ENCODE peak calls at places on chromosomes 1 and 21, in ten cellular contexts. T, V, U, M, H, Z, C, K, B and E are unnamed samples.

GRCh38 chr1:183279835-183280234 is 93.8 kb downstream of the LAMC2 start:
- DNase-seq in T (no peak), V (peak), U (no peak), M (no peak), H (peak), Z (no peak), C (no peak), K (no peak), B (no peak), E (peak)

GRCh38 chr1:78682527-78682926 is 32.9 kb downstream of the IFI44 start:
- DNase-seq in T (no peak), V (peak), U (no peak), M (no peak), H (no peak), Z (no peak), C (no peak), K (no peak), B (no peak), E (no peak)

GRCh38 chr1:31372961-31373896 is at the start of gene FABP3:
- DNase-seq in T (no peak), V (peak), U (peak), M (no peak), H (no peak), Z (no peak), C (peak), K (peak), B (peak), E (peak)

GRCh38 chr1:87402192-87403046 is 73.7 kb downstream of the LMO4 start:
- DNase-seq in T (no peak), V (peak), U (no peak), M (no peak), H (no peak), Z (no peak), C (no peak), K (no peak), B (no peak), E (no peak)

GRCh38 chr1:117821782-117822447 is 107.5 kb downstream of the GDAP2 start:
- DNase-seq in T (no peak), V (peak), U (no peak), M (peak), H (peak), Z (peak), C (no peak), K (no peak), B (no peak), E (peak)

GRCh38 chr1:236862615-236863211 is 67.6 kb downstream of the MTR start:
- DNase-seq in T (no peak), V (peak), U (no peak), M (no peak), H (peak), Z (peak), C (no peak), K (no peak), B (no peak), E (peak)

GRCh38 chr1:69121708-69122107 is 446.0 kb upstream of the LRRC7 start:
- DNase-seq in T (no peak), V (peak), U (no peak), M (no peak), H (peak), Z (no peak), C (no peak), K (no peak), B (no peak), E (no peak)

GRCh38 chr1:47465605-47466004 is 27.8 kb downstream of the FOXD2 start:
- DNase-seq in T (no peak), V (no peak), U (no peak), M (no peak), H (no peak), Z (no peak), C (no peak), K (no peak), B (no peak), E (no peak)

GRCh38 chr1:156489166-156489934 is 11.2 kb downstream of the MEF2D start:
- DNase-seq in T (no peak), V (no peak), U (peak), M (no peak), H (no peak), Z (peak), C (no peak), K (peak), B (peak), E (no peak)

GRCh38 chr1:175317795-175318194 is 125.2 kb upstream of the KIAA0040 start:
- DNase-seq in T (no peak), V (no peak), U (no peak), M (no peak), H (no peak), Z (no peak), C (no peak), K (no peak), B (no peak), E (peak)

GRCh38 chr1:45035631-45036301 is 23.7 kb downstream of the UROD start:
- DNase-seq in T (no peak), V (no peak), U (peak), M (no peak), H (no peak), Z (no peak), C (no peak), K (no peak), B (no peak), E (no peak)

GRCh38 chr1:199272107-199272506 is 633.3 kb downstream of the PTPRC start:
- DNase-seq in T (no peak), V (peak), U (no peak), M (no peak), H (peak), Z (no peak), C (no peak), K (no peak), B (no peak), E (no peak)

GRCh38 chr1:63674238-63674864 is 81.1 kb downstream of the PGM1 start:
- DNase-seq in T (no peak), V (peak), U (peak), M (peak), H (peak), Z (no peak), C (peak), K (peak), B (peak), E (peak)

GRCh38 chr1:107941123-107941522 is 23.9 kb downstream of the VAV3 start:
- DNase-seq in T (no peak), V (no peak), U (no peak), M (no peak), H (peak), Z (no peak), C (no peak), K (no peak), B (no peak), E (peak)

GRCh38 chr1:201230676-201231075 is 40.1 kb downstream of the IGFN1 start:
- DNase-seq in T (no peak), V (no peak), U (no peak), M (no peak), H (no peak), Z (no peak), C (no peak), K (no peak), B (no peak), E (no peak)

GRCh38 chr1:17233675-17234074 is 15.2 kb upstream of the PADI3 start:
- DNase-seq in T (no peak), V (peak), U (no peak), M (peak), H (peak), Z (no peak), C (peak), K (no peak), B (no peak), E (peak)

GRCh38 chr1:147389532-147390184 is 147.2 kb downstream of the CHD1L start:
- DNase-seq in T (peak), V (peak), U (peak), M (peak), H (peak), Z (peak), C (peak), K (peak), B (peak), E (no peak)

GRCh38 chr1:229339086-229339485 is 3.8 kb downstream of the CCSAP start:
- DNase-seq in T (no peak), V (no peak), U (no peak), M (no peak), H (no peak), Z (no peak), C (no peak), K (no peak), B (no peak), E (no peak)

GRCh38 chr1:226653311-226653921 is 85.7 kb downstream of the ITPKB start:
- DNase-seq in T (no peak), V (no peak), U (no peak), M (no peak), H (no peak), Z (peak), C (peak), K (no peak), B (no peak), E (no peak)

GRCh38 chr1:212518188-212518951 is 85.7 kb downstream of the NENF start:
- DNase-seq in T (no peak), V (peak), U (no peak), M (peak), H (peak), Z (no peak), C (peak), K (no peak), B (no peak), E (peak)

GRCh38 chr1:226109829-226110248 is 47.3 kb downstream of the H3-3A start:
- DNase-seq in T (peak), V (peak), U (peak), M (peak), H (peak), Z (peak), C (peak), K (peak), B (peak), E (peak)

GRCh38 chr1:212488436-212489283 is 55.9 kb downstream of the NENF start:
- DNase-seq in T (no peak), V (peak), U (no peak), M (peak), H (peak), Z (no peak), C (no peak), K (peak), B (no peak), E (peak)

GRCh38 chr1:150162582-150162861 is 12.8 kb downstream of the PLEKHO1 start:
- DNase-seq in T (no peak), V (no peak), U (no peak), M (no peak), H (no peak), Z (no peak), C (no peak), K (no peak), B (no peak), E (no peak)

GRCh38 chr21:44666401-44667320 is at the start of gene KRTAP12-2:
- DNase-seq in T (no peak), V (peak), U (no peak), M (no peak), H (peak), Z (no peak), C (no peak), K (no peak), B (peak), E (no peak)

GRCh38 chr1:246679211-246680177 is 44.7 kb upstream of the SCCPDH start:
- DNase-seq in T (no peak), V (no peak), U (no peak), M (no peak), H (no peak), Z (no peak), C (no peak), K (no peak), B (no peak), E (no peak)

GRCh38 chr1:10646347-10646861 is 150.0 kb downstream of the CASZ1 start:
- DNase-seq in T (no peak), V (peak), U (peak), M (peak), H (peak), Z (no peak), C (no peak), K (no peak), B (no peak), E (peak)

GRCh38 chr1:169546087-169546995 is 39.9 kb downstream of the F5 start:
- DNase-seq in T (peak), V (peak), U (peak), M (peak), H (peak), Z (peak), C (no peak), K (peak), B (peak), E (peak)

GRCh38 chr1:50333595-50333974 is 89.7 kb downstream of the DMRTA2 start:
- DNase-seq in T (peak), V (no peak), U (peak), M (no peak), H (peak), Z (no peak), C (peak), K (peak), B (no peak), E (peak)

GRCh38 chr1:47418681-47419272 is 2.7 kb downstream of the FOXE3 start:
- DNase-seq in T (no peak), V (peak), U (no peak), M (no peak), H (no peak), Z (no peak), C (no peak), K (no peak), B (no peak), E (no peak)

GRCh38 chr1:245871881-245872280 is 635.2 kb downstream of the SMYD3 start:
- DNase-seq in T (no peak), V (peak), U (no peak), M (no peak), H (no peak), Z (no peak), C (no peak), K (no peak), B (no peak), E (no peak)

GRCh38 chr1:223006794-223007193 is 136.3 kb downstream of the TLR5 start:
- DNase-seq in T (no peak), V (no peak), U (no peak), M (no peak), H (no peak), Z (no peak), C (no peak), K (no peak), B (no peak), E (no peak)

GRCh38 chr1:171985639-171986038 is 144.3 kb downstream of the DNM3 start:
- DNase-seq in T (no peak), V (peak), U (peak), M (peak), H (peak), Z (no peak), C (no peak), K (peak), B (no peak), E (no peak)